ENCODE peak calls at places on chromosomes 12 and 14, in five cellular contexts. One of them, this sample, is unnamed.
A peak's percentile ranks its signal among the peaks of the same experiment; 100 is the strongest.

GRCh38 chr12:227286-227915 is 13.4 kb upstream of the SLC6A12 start:
- DNase-seq in endothelial cell of umbilical vein: no peak
- DNase-seq in ovary: no peak
- DNase-seq in AG04450: no peak
- DNase-seq in HepG2: no peak
- DNase-seq in this sample: no peak

GRCh38 chr12:132597333-132598283 is 12.8 kb downstream of the LRCOL1 start:
- DNase-seq in endothelial cell of umbilical vein: peak; percentile 53
- DNase-seq in ovary: peak; percentile 83
- DNase-seq in AG04450: no peak
- DNase-seq in HepG2: no peak
- DNase-seq in this sample: no peak

GRCh38 chr12:31492599-31493196 is 98.2 kb downstream of the DENND5B start:
- DNase-seq in endothelial cell of umbilical vein: peak; percentile 21
- DNase-seq in ovary: no peak
- DNase-seq in AG04450: no peak
- DNase-seq in HepG2: no peak
- DNase-seq in this sample: no peak

GRCh38 chr14:32414808-32415255 is 85.7 kb downstream of the AKAP6 start:
- DNase-seq in endothelial cell of umbilical vein: peak; percentile 9
- DNase-seq in ovary: no peak
- DNase-seq in AG04450: no peak
- DNase-seq in HepG2: no peak
- DNase-seq in this sample: no peak

GRCh38 chr12:64895541-64895940 is 71.1 kb downstream of the TBC1D30 start:
- DNase-seq in endothelial cell of umbilical vein: no peak
- DNase-seq in ovary: no peak
- DNase-seq in AG04450: no peak
- DNase-seq in HepG2: no peak
- DNase-seq in this sample: no peak

GRCh38 chr14:53228966-53229365 is 75.8 kb upstream of the DDHD1 start:
- DNase-seq in endothelial cell of umbilical vein: no peak
- DNase-seq in ovary: no peak
- DNase-seq in AG04450: no peak
- DNase-seq in HepG2: no peak
- DNase-seq in this sample: no peak

GRCh38 chr12:132289356-132290202 is 39.8 kb downstream of the GALNT9 start:
- DNase-seq in endothelial cell of umbilical vein: no peak
- DNase-seq in ovary: no peak
- DNase-seq in AG04450: no peak
- DNase-seq in HepG2: no peak
- DNase-seq in this sample: no peak

GRCh38 chr12:96719671-96720362 is 187.2 kb upstream of the NEDD1 start:
- DNase-seq in endothelial cell of umbilical vein: peak; percentile 63
- DNase-seq in ovary: no peak
- DNase-seq in AG04450: no peak
- DNase-seq in HepG2: no peak
- DNase-seq in this sample: peak; percentile 18

GRCh38 chr12:67916266-67916970 is 72.8 kb upstream of the IFNG-AS1 start:
- DNase-seq in endothelial cell of umbilical vein: no peak
- DNase-seq in ovary: no peak
- DNase-seq in AG04450: no peak
- DNase-seq in HepG2: no peak
- DNase-seq in this sample: no peak

GRCh38 chr12:25189656-25190055 is 5.3 kb downstream of the DNAI7 start:
- DNase-seq in endothelial cell of umbilical vein: no peak
- DNase-seq in ovary: no peak
- DNase-seq in AG04450: no peak
- DNase-seq in HepG2: no peak
- DNase-seq in this sample: no peak

GRCh38 chr14:101288436-101289229 is 272.7 kb upstream of the DIO3 start:
- DNase-seq in endothelial cell of umbilical vein: no peak
- DNase-seq in ovary: peak; percentile 54
- DNase-seq in AG04450: no peak
- DNase-seq in HepG2: peak; percentile 99
- DNase-seq in this sample: no peak

GRCh38 chr14:52998376-52999010 is 47.6 kb upstream of the FERMT2 start:
- DNase-seq in endothelial cell of umbilical vein: no peak
- DNase-seq in ovary: no peak
- DNase-seq in AG04450: peak; percentile 88
- DNase-seq in HepG2: peak; percentile 30
- DNase-seq in this sample: no peak

GRCh38 chr14:101230851-101231550 is 327.5 kb upstream of the RTL1 start:
- DNase-seq in endothelial cell of umbilical vein: no peak
- DNase-seq in ovary: no peak
- DNase-seq in AG04450: no peak
- DNase-seq in HepG2: no peak
- DNase-seq in this sample: no peak

GRCh38 chr12:6195665-6196535 is 4.3 kb upstream of the CD9 start:
- DNase-seq in endothelial cell of umbilical vein: peak; percentile 97
- DNase-seq in ovary: peak; percentile 89
- DNase-seq in AG04450: peak; percentile 68
- DNase-seq in HepG2: peak; percentile 70
- DNase-seq in this sample: peak; percentile 93

GRCh38 chr14:70027785-70028428 is 148.7 kb downstream of the SMOC1 start:
- DNase-seq in endothelial cell of umbilical vein: peak; percentile 56
- DNase-seq in ovary: peak; percentile 82
- DNase-seq in AG04450: no peak
- DNase-seq in HepG2: peak; percentile 43
- DNase-seq in this sample: peak; percentile 73

GRCh38 chr12:14605401-14605989 is 37.8 kb upstream of the PLBD1 start:
- DNase-seq in endothelial cell of umbilical vein: no peak
- DNase-seq in ovary: no peak
- DNase-seq in AG04450: no peak
- DNase-seq in HepG2: no peak
- DNase-seq in this sample: no peak

GRCh38 chr12:53235742-53236442 is 3.9 kb upstream of the RARG start:
- DNase-seq in endothelial cell of umbilical vein: no peak
- DNase-seq in ovary: no peak
- DNase-seq in AG04450: no peak
- DNase-seq in HepG2: no peak
- DNase-seq in this sample: no peak

DNA sequence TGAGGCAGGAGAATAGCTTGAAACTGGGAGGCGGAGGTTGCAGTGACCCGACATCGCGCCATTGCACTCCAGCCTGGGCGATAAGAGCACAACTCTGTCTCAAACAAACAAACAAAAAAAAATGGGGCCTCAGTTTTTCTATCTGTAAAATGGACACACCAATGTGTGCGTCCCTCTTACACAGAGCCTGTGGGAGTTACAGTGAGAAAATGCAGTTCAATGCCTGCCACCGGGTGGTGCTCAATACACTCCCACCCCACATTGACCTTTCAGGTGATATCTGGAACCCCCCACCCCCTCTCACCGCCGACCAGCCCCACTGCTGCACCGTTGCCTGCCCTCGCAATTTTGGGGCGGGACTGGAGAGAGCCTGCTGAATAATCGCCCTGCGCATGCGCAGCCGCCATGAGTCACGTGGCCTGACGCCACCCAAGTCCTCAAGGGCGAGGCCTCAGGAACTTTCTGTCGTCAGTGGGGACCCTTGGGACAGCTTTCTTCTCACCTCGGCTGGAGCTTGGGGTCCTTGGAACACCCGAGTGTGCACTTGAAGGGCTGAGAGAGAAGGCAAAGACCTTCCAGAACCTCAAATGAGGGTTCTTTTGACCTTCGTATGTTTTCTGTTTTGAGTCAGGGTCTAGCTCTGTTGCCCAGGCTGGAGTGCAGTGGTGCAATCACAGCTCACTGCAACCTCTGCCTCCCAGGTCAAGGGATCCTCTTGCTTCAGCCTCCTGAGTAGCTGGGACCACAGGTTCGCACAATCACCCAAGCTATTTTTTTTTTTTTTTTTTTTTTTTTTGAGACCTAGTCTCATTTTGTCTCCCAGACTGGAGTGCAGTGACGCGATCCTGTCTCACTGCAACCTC is 14.6 kb upstream of the CABP1 start:
- DNase-seq in endothelial cell of umbilical vein: no peak
- DNase-seq in ovary: no peak
- DNase-seq in AG04450: no peak
- DNase-seq in HepG2: no peak
- DNase-seq in this sample: peak; percentile 19
- TF ChIP-seq CTCF in endothelial cell of umbilical vein: peak; percentile 28
- TF ChIP-seq CTCF in ovary: no peak
- TF ChIP-seq CTCF in AG04450: no peak
- TF ChIP-seq CTCF in HepG2: peak; percentile 7
- TF ChIP-seq CTCF in this sample: no peak

GRCh38 chr12:110537605-110538409 is 35.7 kb downstream of the RAD9B start:
- DNase-seq in endothelial cell of umbilical vein: no peak
- DNase-seq in ovary: no peak
- DNase-seq in AG04450: no peak
- DNase-seq in HepG2: no peak
- DNase-seq in this sample: peak; percentile 60
- H3K27ac ChIP-seq in endothelial cell of umbilical vein: no peak overlapping the region
- H3K27ac ChIP-seq in ovary: no peak overlapping the region
- H3K27ac ChIP-seq in AG04450: peak overlapping the region; percentile 2
- H3K27ac ChIP-seq in HepG2: no peak overlapping the region
- H3K27ac ChIP-seq in this sample: peak overlapping the region; percentile 95

GRCh38 chr14:56282179-56282578 is 164.0 kb downstream of the PELI2 start:
- DNase-seq in endothelial cell of umbilical vein: no peak
- DNase-seq in ovary: no peak
- DNase-seq in AG04450: no peak
- DNase-seq in HepG2: no peak
- DNase-seq in this sample: no peak

GRCh38 chr14:56284641-56285040 is 166.4 kb downstream of the PELI2 start:
- DNase-seq in endothelial cell of umbilical vein: no peak
- DNase-seq in ovary: no peak
- DNase-seq in AG04450: no peak
- DNase-seq in HepG2: no peak
- DNase-seq in this sample: no peak

GRCh38 chr14:56278383-56278782 is 160.2 kb downstream of the PELI2 start:
- DNase-seq in endothelial cell of umbilical vein: no peak
- DNase-seq in ovary: no peak
- DNase-seq in AG04450: no peak
- DNase-seq in HepG2: no peak
- DNase-seq in this sample: no peak

DNA sequence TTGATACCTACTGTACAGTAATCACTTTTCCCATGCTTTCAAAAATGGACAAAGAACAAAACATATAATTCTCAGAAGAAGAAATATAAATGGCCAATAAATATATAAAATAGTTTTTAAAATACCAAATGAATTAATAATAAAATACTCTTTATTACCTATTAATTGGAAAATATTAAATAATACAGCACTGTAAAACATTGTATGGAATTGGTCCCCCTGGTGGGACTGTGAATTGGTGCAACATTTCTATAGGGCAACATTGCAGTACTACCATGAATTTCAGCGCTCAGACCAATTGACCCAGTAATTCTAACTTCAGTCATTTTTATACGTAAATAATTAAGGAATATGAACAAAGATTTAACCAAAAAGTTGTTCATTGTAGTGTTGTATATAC is 162.6 kb downstream of the PELI2 start:
- DNase-seq in endothelial cell of umbilical vein: no peak
- DNase-seq in ovary: no peak
- DNase-seq in AG04450: no peak
- DNase-seq in HepG2: no peak
- DNase-seq in this sample: no peak
- TF ChIP-seq CTCF in endothelial cell of umbilical vein: no peak
- TF ChIP-seq CTCF in ovary: no peak
- TF ChIP-seq CTCF in AG04450: peak; percentile 27
- TF ChIP-seq CTCF in HepG2: no peak
- TF ChIP-seq CTCF in this sample: no peak

DNA sequence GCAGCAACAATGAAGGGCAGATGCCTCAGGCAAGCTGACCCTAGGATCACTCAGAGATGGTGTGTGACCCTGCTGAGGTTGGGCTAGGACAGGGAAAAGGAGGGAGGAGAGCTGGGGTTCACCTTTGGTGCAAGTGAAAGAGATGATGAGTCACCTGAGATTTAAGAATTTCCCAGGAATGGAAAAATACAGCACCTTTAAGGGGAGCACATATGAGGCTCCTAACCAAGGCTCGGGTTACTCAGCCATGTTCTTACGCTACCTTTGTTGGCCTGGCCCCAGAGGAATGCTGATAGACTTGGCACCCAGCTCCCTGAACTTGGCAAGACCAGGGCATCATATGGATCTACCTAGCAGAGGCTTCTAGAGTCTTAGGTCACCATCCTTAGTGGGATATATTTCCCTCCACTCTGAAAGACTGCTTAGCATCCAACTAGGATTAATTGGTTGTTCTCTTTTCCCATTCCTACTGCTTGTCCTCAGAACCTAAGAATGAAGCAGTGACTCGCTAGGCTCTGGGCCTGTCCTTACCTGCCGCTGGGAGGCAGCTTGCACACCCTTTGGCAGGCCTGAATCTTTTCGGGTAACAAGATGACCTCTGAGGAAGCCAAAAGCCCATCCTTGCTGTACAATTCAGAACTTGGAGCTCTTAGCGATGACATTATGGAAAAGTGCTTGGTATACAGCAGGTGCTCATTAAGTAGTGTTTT is 4.0 kb upstream of the NAA25 start:
- DNase-seq in endothelial cell of umbilical vein: no peak
- DNase-seq in ovary: no peak
- DNase-seq in AG04450: no peak
- DNase-seq in HepG2: no peak
- DNase-seq in this sample: peak; percentile 85
- H3K27ac ChIP-seq in endothelial cell of umbilical vein: no peak overlapping the region
- H3K27ac ChIP-seq in ovary: no peak overlapping the region
- H3K27ac ChIP-seq in AG04450: no peak overlapping the region
- H3K27ac ChIP-seq in HepG2: peak overlapping the region; percentile 24
- H3K27ac ChIP-seq in this sample: peak overlapping the region; percentile 89

GRCh38 chr12:98418357-98419075 is 96.9 kb upstream of the TMPO start:
- DNase-seq in endothelial cell of umbilical vein: peak; percentile 51
- DNase-seq in ovary: peak; percentile 94
- DNase-seq in AG04450: peak; percentile 83
- DNase-seq in HepG2: no peak
- DNase-seq in this sample: peak; percentile 91

GRCh38 chr12:98417303-98417702 is 98.1 kb upstream of the TMPO start:
- DNase-seq in endothelial cell of umbilical vein: no peak
- DNase-seq in ovary: no peak
- DNase-seq in AG04450: no peak
- DNase-seq in HepG2: no peak
- DNase-seq in this sample: no peak

GRCh38 chr12:98419795-98420402 is 95.5 kb upstream of the TMPO start:
- DNase-seq in endothelial cell of umbilical vein: no peak
- DNase-seq in ovary: no peak
- DNase-seq in AG04450: no peak
- DNase-seq in HepG2: no peak
- DNase-seq in this sample: no peak

GRCh38 chr12:98419101-98419794 is 96.1 kb upstream of the TMPO start:
- DNase-seq in endothelial cell of umbilical vein: no peak
- DNase-seq in ovary: peak; percentile 52
- DNase-seq in AG04450: no peak
- DNase-seq in HepG2: no peak
- DNase-seq in this sample: no peak

DNA sequence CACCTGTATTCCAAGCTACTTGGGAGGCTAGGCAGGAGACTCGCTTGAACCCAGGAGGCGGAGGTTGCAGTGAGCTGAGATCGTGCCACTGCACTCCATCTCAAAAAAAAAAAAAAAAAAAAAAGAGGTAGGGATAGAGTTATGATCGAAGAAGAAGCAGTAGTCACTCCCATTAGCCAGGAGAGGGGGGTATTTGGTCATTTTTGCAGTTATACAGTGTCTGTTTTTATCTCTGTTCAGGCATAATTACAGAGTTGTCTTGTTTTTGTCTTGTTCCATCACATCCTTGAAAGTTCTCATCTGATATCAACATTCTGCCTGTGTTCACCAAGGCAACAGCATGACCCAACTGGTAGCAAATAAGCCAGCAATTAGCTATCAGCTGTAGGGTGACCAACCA is 98.5 kb upstream of the TMPO start:
- DNase-seq in endothelial cell of umbilical vein: peak; percentile 69
- DNase-seq in ovary: no peak
- DNase-seq in AG04450: no peak
- DNase-seq in HepG2: no peak
- DNase-seq in this sample: peak; percentile 41
- TF ChIP-seq CTCF in endothelial cell of umbilical vein: peak; percentile 30
- TF ChIP-seq CTCF in ovary: no peak
- TF ChIP-seq CTCF in AG04450: peak; percentile 48
- TF ChIP-seq CTCF in HepG2: peak; percentile 28
- TF ChIP-seq CTCF in this sample: no peak

This sample was measured in RWPE1.